ENCODE peak calls at places on chromosomes 1 and 21, in six cellular contexts. S, H, P, Z, X and O are unnamed samples.

GRCh38 chr21:43355925-43356289 is 71.0 kb downstream of the SIK1 start:
- DNase-seq in S (peak), H (no peak), P (no peak), Z (no peak), X (no peak), O (no peak)

GRCh38 chr1:26529655-26530539 is at the start of gene RPS6KA1:
- DNase-seq in S (peak), H (peak), P (no peak), Z (peak), X (peak), O (peak)

GRCh38 chr1:15757575-15758401 is 807 bp upstream of the FBLIM1 start:
- DNase-seq in S (no peak), H (no peak), P (no peak), Z (no peak), X (peak), O (no peak)

GRCh38 chr1:212595787-212596714 is 12.5 kb upstream of the ATF3 start:
- DNase-seq in S (peak), H (no peak), P (no peak), Z (no peak), X (no peak), O (peak)

GRCh38 chr1:99292946-99293345 is 28.7 kb downstream of the PLPPR4 start:
- DNase-seq in S (no peak), H (no peak), P (no peak), Z (no peak), X (no peak), O (no peak)

GRCh38 chr1:199685369-199685768 is 342.1 kb upstream of the NR5A2 start:
- DNase-seq in S (no peak), H (no peak), P (no peak), Z (no peak), X (no peak), O (peak)

GRCh38 chr1:219549215-219549614 is 63.7 kb downstream of the ZC3H11B start:
- DNase-seq in S (no peak), H (no peak), P (no peak), Z (no peak), X (no peak), O (no peak)

GRCh38 chr21:45403825-45404725 is 890 bp upstream of the COL18A1 start:
- DNase-seq in S (no peak), H (peak), P (no peak), Z (no peak), X (no peak), O (no peak)

GRCh38 chr1:116886532-116886931 is 23.2 kb upstream of the PTGFRN start:
- DNase-seq in S (no peak), H (no peak), P (no peak), Z (no peak), X (no peak), O (no peak)

GRCh38 chr1:112849967-112850641 is 105.9 kb downstream of the SLC16A1 start:
- DNase-seq in S (no peak), H (no peak), P (no peak), Z (no peak), X (no peak), O (no peak)

GRCh38 chr1:154453155-154453554 is 48.0 kb downstream of the IL6R start:
- DNase-seq in S (no peak), H (no peak), P (no peak), Z (no peak), X (no peak), O (no peak)

GRCh38 chr1:109763646-109764415 is at the start of gene EPS8L3:
- DNase-seq in S (no peak), H (peak), P (no peak), Z (no peak), X (peak), O (no peak)

GRCh38 chr1:212607924-212608208 is 695 bp upstream of the ATF3 start:
- DNase-seq in S (no peak), H (no peak), P (no peak), Z (no peak), X (peak), O (peak)

GRCh38 chr1:3610823-3611169 is 512 bp downstream of the MEGF6 start:
- DNase-seq in S (no peak), H (no peak), P (no peak), Z (no peak), X (no peak), O (no peak)

GRCh38 chr1:7570311-7570710 is 200.8 kb upstream of the VAMP3 start:
- DNase-seq in S (no peak), H (no peak), P (no peak), Z (no peak), X (peak), O (no peak)

GRCh38 chr21:44637018-44637850 is at the start of gene KRTAP10-10:
- DNase-seq in S (no peak), H (no peak), P (no peak), Z (no peak), X (peak), O (no peak)

GRCh38 chr1:106278706-106279105 is 777.8 kb upstream of the PRMT6 start:
- DNase-seq in S (no peak), H (no peak), P (no peak), Z (no peak), X (no peak), O (no peak)

GRCh38 chr1:28144203-28145135 is 32.0 kb downstream of the PTAFR start:
- DNase-seq in S (peak), H (no peak), P (no peak), Z (no peak), X (no peak), O (no peak)

GRCh38 chr1:47181955-47182680 is 7.7 kb downstream of the PDZK1IP1 start:
- DNase-seq in S (no peak), H (no peak), P (no peak), Z (no peak), X (no peak), O (no peak)

GRCh38 chr1:200429221-200429751 is 19.4 kb upstream of the ZNF281 start:
- DNase-seq in S (no peak), H (no peak), P (no peak), Z (no peak), X (no peak), O (no peak)

GRCh38 chr1:67307251-67308060 is at the start of gene IL12RB2:
- DNase-seq in S (peak), H (peak), P (no peak), Z (no peak), X (peak), O (no peak)

GRCh38 chr1:206921772-206922265 is at the start of gene FCMR:
- DNase-seq in S (peak), H (no peak), P (no peak), Z (no peak), X (no peak), O (no peak)

GRCh38 chr1:19067187-19067911 is 110.9 kb upstream of the IFFO2 start:
- DNase-seq in S (no peak), H (peak), P (no peak), Z (peak), X (no peak), O (peak)

GRCh38 chr1:210866532-210866931 is 267.4 kb downstream of the KCNH1 start:
- DNase-seq in S (no peak), H (no peak), P (no peak), Z (no peak), X (no peak), O (no peak)

GRCh38 chr1:107057197-107058133 is 991 bp downstream of the PRMT6 start:
- DNase-seq in S (peak), H (peak), P (peak), Z (peak), X (peak), O (peak)

GRCh38 chr1:92929461-92929860 is 31.8 kb downstream of the DIPK1A start:
- DNase-seq in S (no peak), H (no peak), P (no peak), Z (no peak), X (no peak), O (no peak)

GRCh38 chr1:101971309-101971708 is 25.4 kb downstream of the OLFM3 start:
- DNase-seq in S (no peak), H (no peak), P (no peak), Z (no peak), X (no peak), O (no peak)

GRCh38 chr21:26079376-26079775 is 91.2 kb downstream of the APP start:
- DNase-seq in S (no peak), H (no peak), P (no peak), Z (no peak), X (no peak), O (no peak)

GRCh38 chr1:68207129-68207689 is 25.1 kb downstream of the WLS start:
- DNase-seq in S (no peak), H (no peak), P (no peak), Z (no peak), X (no peak), O (no peak)

GRCh38 chr1:155871390-155871789 is 12.0 kb downstream of the SYT11 start:
- DNase-seq in S (no peak), H (no peak), P (no peak), Z (peak), X (no peak), O (peak)

GRCh38 chr1:66598670-66599069 is 64.7 kb downstream of the SGIP1 start:
- DNase-seq in S (no peak), H (no peak), P (no peak), Z (no peak), X (no peak), O (no peak)

GRCh38 chr1:160108888-160109662 is 6.5 kb upstream of the ATP1A2 start:
- DNase-seq in S (peak), H (no peak), P (no peak), Z (no peak), X (no peak), O (peak)